ENCODE peak calls at places on chromosomes 5 and 9, in eight cellular contexts. G, N, E, Q, F, M, W and L are unnamed samples.

GRCh38 chr9:35042081-35042604 is 30.3 kb downstream of the VCP start:
- DNase-seq in N (no peak), F (no peak), E (no peak), W (no peak), M (peak), G (no peak), Q (no peak), L (no peak)

GRCh38 chr5:98872679-98873078 is 56.1 kb downstream of the CHD1 start:
- DNase-seq in Q (no peak), G (no peak), M (no peak), W (no peak), F (peak), N (no peak), E (no peak), L (no peak)

GRCh38 chr5:169429044-169429443 is 128.1 kb upstream of the SLIT3 start:
- DNase-seq in Q (no peak), M (no peak), N (no peak), W (no peak), G (no peak), F (no peak), E (no peak), L (no peak)

GRCh38 chr5:93716453-93716852 is 24.9 kb downstream of the POU5F2 start:
- DNase-seq in N (no peak), Q (no peak), W (no peak), E (no peak), F (no peak), G (no peak), M (no peak), L (no peak)

GRCh38 chr5:153968761-153969562 is 69.7 kb downstream of the FAM114A2 start:
- DNase-seq in N (no peak), F (no peak), W (no peak), Q (no peak), E (no peak), M (no peak), G (no peak), L (no peak)

GRCh38 chr5:129097498-129098296 is 3.1 kb downstream of the ISOC1 start:
- DNase-seq in N (no peak), G (no peak), F (no peak), E (no peak), M (no peak), Q (no peak), W (no peak), L (no peak)

GRCh38 chr9:29701536-29701935 is 2128.3 kb upstream of the C9orf72 start:
- DNase-seq in E (no peak), G (no peak), N (no peak), W (no peak), M (no peak), Q (no peak), F (peak), L (no peak)

GRCh38 chr5:10595678-10596309 is 31.9 kb downstream of the ANKRD33B start:
- DNase-seq in N (peak), F (peak), M (no peak), E (no peak), W (peak), Q (no peak), G (peak), L (no peak)

GRCh38 chr5:111447822-111448221 is 64.5 kb downstream of the STARD4 start:
- DNase-seq in W (no peak), E (no peak), F (no peak), Q (no peak), M (no peak), G (no peak), N (no peak), L (no peak)

GRCh38 chr9:76866689-76867088 is 39.2 kb downstream of the PRUNE2 start:
- DNase-seq in Q (no peak), F (peak), M (no peak), E (no peak), G (no peak), N (no peak), W (no peak), L (peak)

GRCh38 chr5:41296066-41296465 is 82.7 kb upstream of the C6 start:
- DNase-seq in N (no peak), W (no peak), E (no peak), G (no peak), Q (no peak), M (no peak), F (no peak), L (no peak)

GRCh38 chr9:72485821-72486605 is 35.4 kb upstream of the TMC1 start:
- DNase-seq in N (no peak), M (no peak), E (no peak), W (no peak), Q (no peak), G (no peak), F (no peak), L (no peak)

GRCh38 chr5:82641362-82641988 is 363.3 kb upstream of the RPS23 start:
- DNase-seq in N (peak), F (peak), E (no peak), M (peak), G (peak), Q (peak), W (peak), L (peak)

GRCh38 chr9:79387091-79387490 is 184.7 kb upstream of the TLE4 start:
- DNase-seq in E (no peak), M (no peak), W (no peak), G (no peak), F (peak), N (no peak), Q (no peak), L (no peak)

GRCh38 chr9:14277202-14277601 is 36.7 kb downstream of the NFIB start:
- DNase-seq in M (peak), G (no peak), E (no peak), F (peak), W (no peak), N (no peak), Q (no peak), L (no peak)

GRCh38 chr9:123660691-123661090 is 269.2 kb downstream of the DENND1A start:
- DNase-seq in N (no peak), G (no peak), W (no peak), F (no peak), M (no peak), E (no peak), Q (no peak), L (no peak)

GRCh38 chr5:60852940-60853339 is 8.9 kb upstream of the ELOVL7 start:
- DNase-seq in W (no peak), Q (no peak), N (no peak), G (no peak), F (no peak), E (no peak), M (no peak), L (no peak)

GRCh38 chr9:78609471-78609870 is 312.5 kb downstream of the PSAT1 start:
- DNase-seq in F (no peak), W (no peak), G (no peak), M (no peak), N (no peak), E (no peak), Q (no peak), L (no peak)

GRCh38 chr5:1041225-1042186 is 32.9 kb downstream of the NKD2 start:
- DNase-seq in N (no peak), Q (no peak), F (no peak), W (no peak), E (no peak), G (no peak), M (no peak), L (no peak)

GRCh38 chr5:138900281-138900965 is 25.3 kb upstream of the LRRTM2 start:
- DNase-seq in N (no peak), W (no peak), M (no peak), F (peak), E (peak), Q (no peak), G (peak), L (no peak)

GRCh38 chr5:173143567-173143966 is 764 bp upstream of the BNIP1 start:
- DNase-seq in E (no peak), W (no peak), M (no peak), G (no peak), N (no peak), F (no peak), Q (no peak), L (no peak)

GRCh38 chr5:79924936-79925893 is 65.8 kb downstream of the MTX3 start:
- DNase-seq in E (no peak), Q (no peak), F (no peak), W (no peak), M (no peak), N (no peak), G (peak), L (no peak)

GRCh38 chr9:126834672-126835071 is 25.8 kb upstream of the ZBTB34 start:
- DNase-seq in E (no peak), F (no peak), W (no peak), N (no peak), G (no peak), M (no peak), Q (no peak), L (no peak)

GRCh38 chr9:95938724-95939123 is 63.2 kb downstream of the ERCC6L2 start:
- DNase-seq in W (no peak), M (no peak), E (no peak), F (no peak), G (no peak), Q (no peak), N (no peak), L (no peak)